ENCODE peak calls at places on chromosomes 3 and 15, in six cellular contexts. Y is non-pigmented ciliary epithelial cell, V is ACHN, W is left cardiac atrium, Z is HTR-8/SVneo, K is activated gamma-delta T cell treated with Interleukin-2 at 50 U/mL for 16 hours. D is an unnamed sample.

GRCh38 chr3:9278498-9278897 is 29.1 kb upstream of the SRGAP3 start:
- DNase-seq in Y (no peak), V (no peak), W (no peak), Z (no peak), K (no peak), D (no peak)

GRCh38 chr3:127615631-127616305 is 13.2 kb upstream of the PODXL2 start:
- DNase-seq in Y (no peak), V (no peak), W (no peak), Z (no peak), K (no peak), D (no peak)

GRCh38 chr15:43769584-43770228 is 7.1 kb downstream of the ELL3 start:
- DNase-seq in Y (no peak), V (peak), W (peak), Z (peak), K (peak), D (peak)

GRCh38 chr3:71949403-71949802 is 164.5 kb upstream of the PROK2 start:
- DNase-seq in Y (no peak), V (no peak), W (no peak), Z (no peak), K (no peak), D (no peak)

GRCh38 chr15:70806992-70807712 is 43.8 kb upstream of the UACA start:
- DNase-seq in Y (no peak), V (no peak), W (peak), Z (no peak), K (no peak), D (no peak)

GRCh38 chr3:159620281-159620680 is 368.4 kb upstream of the IL12A start:
- DNase-seq in Y (no peak), V (no peak), W (no peak), Z (no peak), K (no peak), D (no peak)

GRCh38 chr3:144516029-144516428 is 544.4 kb downstream of the DIPK2A start:
- DNase-seq in Y (no peak), V (no peak), W (no peak), Z (no peak), K (no peak), D (no peak)

GRCh38 chr15:101379647-101380046 is 84.6 kb upstream of the SNRPA1 start:
- DNase-seq in Y (no peak), V (no peak), W (no peak), Z (no peak), K (no peak), D (no peak)

GRCh38 chr15:89406218-89406716 is 71.6 kb upstream of the POLG start:
- DNase-seq in Y (no peak), V (no peak), W (no peak), Z (no peak), K (no peak), D (no peak)

GRCh38 chr3:158970006-158970405 is 168.2 kb downstream of the MFSD1 start:
- DNase-seq in Y (no peak), V (no peak), W (no peak), Z (no peak), K (no peak), D (no peak)

GRCh38 chr15:86834115-86834863 is 754.6 kb downstream of the AGBL1 start:
- DNase-seq in Y (no peak), V (no peak), W (no peak), Z (no peak), K (no peak), D (no peak)

GRCh38 chr15:97960364-97961066 is at the start of gene ARRDC4:
- DNase-seq in Y (peak), V (peak), W (peak), Z (peak), K (peak), D (peak)

GRCh38 chr3:151816091-151816604 is 2.2 kb downstream of the AADAC start:
- DNase-seq in Y (peak), V (peak), W (no peak), Z (peak), K (no peak), D (peak)

GRCh38 chr15:63981596-63982320 is 64.5 kb downstream of the DAPK2 start:
- DNase-seq in Y (no peak), V (no peak), W (no peak), Z (no peak), K (no peak), D (no peak)

GRCh38 chr15:80503319-80503952 is 99.3 kb downstream of the ARNT2 start:
- DNase-seq in Y (no peak), V (no peak), W (no peak), Z (no peak), K (no peak), D (no peak)

GRCh38 chr3:106482436-106482835 is 613.6 kb upstream of the CBLB start:
- DNase-seq in Y (peak), V (no peak), W (no peak), Z (no peak), K (no peak), D (no peak)

GRCh38 chr15:83653639-83654378 is at the start of gene ADAMTSL3:
- DNase-seq in Y (no peak), V (peak), W (peak), Z (peak), K (no peak), D (no peak)

GRCh38 chr3:64440498-64440897 is 215.2 kb upstream of the PRICKLE2 start:
- DNase-seq in Y (peak), V (peak), W (no peak), Z (no peak), K (no peak), D (no peak)

GRCh38 chr3:171261487-171261886 is 198.7 kb downstream of the TNIK start:
- DNase-seq in Y (no peak), V (no peak), W (no peak), Z (no peak), K (no peak), D (peak)

GRCh38 chr3:153768559-153769469 is 352.4 kb upstream of the ARHGEF26 start:
- DNase-seq in Y (peak), V (peak), W (no peak), Z (peak), K (peak), D (peak)

GRCh38 chr3:81742581-81742980 is 18.9 kb downstream of the GBE1 start:
- DNase-seq in Y (no peak), V (no peak), W (no peak), Z (no peak), K (no peak), D (no peak)

GRCh38 chr15:32716960-32717289 is 879 bp upstream of the GREM1 start:
- DNase-seq in Y (no peak), V (no peak), W (no peak), Z (no peak), K (no peak), D (no peak)

GRCh38 chr3:187946031-187946691 is 200.9 kb upstream of the BCL6 start:
- DNase-seq in Y (no peak), V (no peak), W (no peak), Z (no peak), K (no peak), D (no peak)

GRCh38 chr3:28601291-28601690 is 252.7 kb upstream of the AZI2 start:
- DNase-seq in Y (no peak), V (no peak), W (no peak), Z (no peak), K (no peak), D (no peak)

GRCh38 chr3:50256978-50257890 is 11.7 kb upstream of the SEMA3B start:
- DNase-seq in Y (no peak), V (no peak), W (no peak), Z (no peak), K (no peak), D (peak)

GRCh38 chr15:57158997-57159668 is 217.2 kb upstream of the CGNL1 start:
- DNase-seq in Y (no peak), V (no peak), W (no peak), Z (no peak), K (no peak), D (no peak)

GRCh38 chr15:96146711-96147110 is 183.8 kb upstream of the NR2F2 start:
- DNase-seq in Y (no peak), V (no peak), W (no peak), Z (no peak), K (no peak), D (no peak)

GRCh38 chr3:177770821-177771220 is 573.5 kb upstream of the TBL1XR1 start:
- DNase-seq in Y (no peak), V (no peak), W (no peak), Z (no peak), K (no peak), D (no peak)

GRCh38 chr3:39255503-39256325 is 24.1 kb downstream of the CX3CR1 start:
- DNase-seq in Y (no peak), V (no peak), W (no peak), Z (no peak), K (no peak), D (no peak)

GRCh38 chr3:188673509-188674239 is 498.1 kb upstream of the TPRG1 start:
- DNase-seq in Y (peak), V (no peak), W (no peak), Z (peak), K (no peak), D (peak)

GRCh38 chr3:46406440-46406785 is 453 bp downstream of the CCR5AS start:
- DNase-seq in Y (no peak), V (no peak), W (no peak), Z (no peak), K (no peak), D (peak)

GRCh38 chr3:65569845-65570405 is 468.8 kb downstream of the MAGI1 start:
- DNase-seq in Y (no peak), V (no peak), W (no peak), Z (no peak), K (no peak), D (no peak)

GRCh38 chr3:81463761-81464160 is 297.7 kb downstream of the GBE1 start:
- DNase-seq in Y (no peak), V (no peak), W (no peak), Z (no peak), K (no peak), D (no peak)

GRCh38 chr3:101351834-101352233 is 31.5 kb upstream of the IMPG2 start:
- DNase-seq in Y (no peak), V (no peak), W (no peak), Z (no peak), K (no peak), D (peak)